ENCODE peak calls at places on chromosome 12, in seven cellular contexts. L is hepatocyte, K is RWPE1, B is GM20000, Q is endothelial cell, A is K562, T is progenitor cell of endocrine pancreas. M is an unnamed sample.

GRCh38 chr12:33813536-33813935 is 208.8 kb upstream of the ALG10 start:
- DNase-seq in A (no peak), L (no peak), Q (no peak), K (no peak), T (no peak), B (no peak), M (no peak)

GRCh38 chr12:14367097-14367661 is 1.7 kb downstream of the ATF7IP start:
- DNase-seq in K (no peak), Q (no peak), B (peak), A (no peak), T (no peak), L (peak), M (no peak)

GRCh38 chr12:120230326-120230973 is 29.5 kb upstream of the RPLP0 start:
- DNase-seq in A (peak), K (peak), L (peak), T (no peak), Q (no peak), B (no peak), M (peak)

GRCh38 chr12:128715485-128715884 is 108.3 kb downstream of the SLC15A4 start:
- DNase-seq in B (no peak), L (no peak), K (no peak), A (no peak), Q (no peak), T (no peak), M (no peak)

GRCh38 chr12:14514154-14514842 is 53.4 kb downstream of the PLBD1 start:
- DNase-seq in L (peak), T (peak), B (peak), K (peak), A (no peak), Q (no peak), M (no peak)

GRCh38 chr12:96502477-96502876 is 13.1 kb downstream of the CFAP54 start:
- DNase-seq in A (no peak), L (no peak), Q (no peak), K (no peak), T (no peak), B (no peak), M (no peak)

GRCh38 chr12:121036810-121037326 is 2.2 kb downstream of the OASL start:
- DNase-seq in A (no peak), B (no peak), L (peak), T (no peak), K (peak), Q (no peak), M (no peak)

GRCh38 chr12:117255386-117255785 is 65.1 kb upstream of the FBXO21 start:
- DNase-seq in A (no peak), L (no peak), T (no peak), K (no peak), Q (no peak), B (no peak), M (no peak)

GRCh38 chr12:94942663-94943062 is 60.8 kb downstream of the NDUFA12 start:
- DNase-seq in K (no peak), Q (no peak), T (no peak), A (no peak), L (no peak), B (no peak), M (no peak)

GRCh38 chr12:455821-456220 is 3.9 kb upstream of the B4GALNT3 start:
- DNase-seq in T (no peak), K (no peak), Q (no peak), B (no peak), L (no peak), A (no peak), M (no peak)

GRCh38 chr12:449203-449602 is 10.5 kb upstream of the B4GALNT3 start:
- DNase-seq in L (no peak), Q (no peak), T (no peak), B (no peak), K (no peak), A (no peak), M (no peak)

GRCh38 chr12:450438-450837 is 9.3 kb upstream of the B4GALNT3 start:
- DNase-seq in B (no peak), A (peak), T (no peak), Q (no peak), L (peak), K (no peak), M (no peak)

GRCh38 chr12:457676-458075 is 2.1 kb upstream of the B4GALNT3 start:
- DNase-seq in B (no peak), Q (no peak), T (no peak), K (no peak), A (no peak), L (no peak), M (no peak)

GRCh38 chr12:452667-453210 is 7.0 kb upstream of the B4GALNT3 start:
- DNase-seq in L (no peak), A (peak), K (no peak), T (no peak), B (peak), Q (no peak), M (no peak)
- TF ChIP-seq CTCF in L (no peak), A (no peak), K (no peak), T (no peak), B (peak), Q (no peak), M (peak)

GRCh38 chr12:75525263-75525662 is 13.9 kb upstream of the KRR1 start:
- DNase-seq in L (no peak), B (no peak), K (no peak), T (no peak), Q (no peak), A (no peak), M (no peak)
- TF ChIP-seq CTCF in L (peak), B (no peak), K (peak), T (peak), Q (peak), A (no peak), M (peak)

DNA sequence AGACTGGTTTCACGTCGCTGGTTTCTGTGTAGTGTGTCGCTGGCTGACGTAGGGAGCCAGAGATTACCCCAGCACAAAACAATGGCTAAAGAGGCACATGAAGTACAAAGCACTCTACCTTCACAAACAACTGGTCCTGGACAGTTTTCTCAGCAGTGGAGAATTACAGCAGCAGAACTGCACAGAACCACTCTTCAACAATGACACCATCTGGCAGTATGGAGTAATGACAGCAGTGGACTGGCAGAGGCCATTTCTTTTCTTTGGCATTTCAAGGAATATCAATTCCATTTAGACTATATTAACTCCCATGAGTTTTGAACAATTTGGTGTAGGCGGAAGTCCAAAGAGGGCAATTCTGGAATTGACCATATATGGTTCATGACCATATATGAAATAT is 1074.1 kb downstream of the AACS start:
- DNase-seq in A (peak), Q (no peak), K (no peak), L (no peak), B (no peak), T (no peak), M (no peak)
- TF ChIP-seq CTCF in A (peak), Q (no peak), K (no peak), L (no peak), B (no peak), T (no peak), M (no peak)

DNA sequence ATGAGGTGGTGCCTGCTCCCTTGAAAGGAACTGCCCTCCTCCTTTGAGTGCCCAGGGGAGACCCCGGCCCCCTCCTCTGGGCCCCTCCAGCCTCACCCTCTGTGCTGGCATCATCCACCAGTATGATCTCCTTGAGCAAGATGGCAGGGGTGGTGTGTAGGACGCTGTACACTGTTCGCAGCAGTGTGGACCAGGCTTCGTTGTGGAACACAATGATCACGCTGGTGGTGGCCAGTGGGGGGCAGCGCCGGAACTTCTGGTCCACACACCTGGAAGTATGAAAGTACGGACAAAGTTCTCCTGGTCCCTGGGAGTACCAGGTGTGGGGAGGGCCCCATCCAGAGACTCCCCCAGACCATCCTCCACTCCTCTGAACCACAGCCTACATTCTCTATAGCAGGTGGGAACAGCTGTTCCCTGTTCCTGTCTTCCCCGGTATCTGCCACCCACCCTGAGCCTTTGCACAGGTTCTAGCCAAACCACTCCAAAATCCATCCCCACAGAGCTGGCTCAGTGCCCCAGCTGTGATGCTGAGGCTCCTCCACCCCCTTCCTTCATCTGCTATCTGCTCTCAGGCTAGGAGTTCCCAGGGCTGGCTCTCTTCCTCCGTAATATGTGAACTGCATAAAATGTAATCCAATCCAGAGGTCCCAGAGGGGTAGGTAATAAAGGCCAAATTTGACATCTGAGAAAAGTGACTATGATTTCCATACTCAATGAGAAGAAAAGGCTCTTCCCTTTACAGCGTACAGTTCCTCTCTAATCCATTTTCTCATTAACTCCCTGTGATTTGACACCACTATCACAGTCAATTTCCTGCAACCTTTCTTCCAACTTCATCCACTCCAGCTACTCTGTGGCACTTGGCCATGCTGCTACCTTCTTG is 13.9 kb downstream of the GALNT6 start:
- DNase-seq in Q (no peak), L (no peak), K (no peak), B (no peak), T (no peak), A (no peak), M (no peak)
- TF ChIP-seq CTCF in Q (no peak), L (no peak), K (no peak), B (no peak), T (no peak), A (peak), M (no peak)

DNA sequence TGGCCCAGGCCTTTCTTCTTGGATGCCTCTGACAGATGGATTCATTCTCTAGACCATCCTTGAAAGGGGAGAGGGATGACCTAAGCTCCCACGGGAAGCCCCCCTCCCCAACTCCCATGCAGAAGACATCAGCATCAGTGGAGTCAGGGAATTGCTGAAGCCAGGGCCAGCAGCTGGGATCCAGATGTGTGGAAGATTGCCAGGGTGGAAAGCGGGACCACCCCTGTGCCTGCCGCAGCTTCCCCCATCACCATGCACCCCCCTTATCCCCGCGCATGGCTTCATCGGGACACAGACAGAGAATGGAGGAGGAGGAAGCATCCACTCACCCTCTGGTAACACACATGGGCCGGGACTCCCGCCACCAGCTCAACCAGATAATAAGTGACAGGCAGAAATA is 183.6 kb upstream of the PRMT8 start:
- DNase-seq in B (no peak), Q (no peak), L (peak), T (no peak), K (no peak), A (no peak), M (no peak)
- TF ChIP-seq CTCF in B (no peak), Q (no peak), L (no peak), T (no peak), K (no peak), A (no peak), M (no peak)

GRCh38 chr12:112087055-112087850 is 21.3 kb downstream of the NAA25 start:
- DNase-seq in T (no peak), L (no peak), B (no peak), Q (no peak), K (no peak), A (no peak), M (no peak)
- TF ChIP-seq CTCF in T (peak), L (no peak), B (no peak), Q (peak), K (no peak), A (no peak), M (peak)

DNA sequence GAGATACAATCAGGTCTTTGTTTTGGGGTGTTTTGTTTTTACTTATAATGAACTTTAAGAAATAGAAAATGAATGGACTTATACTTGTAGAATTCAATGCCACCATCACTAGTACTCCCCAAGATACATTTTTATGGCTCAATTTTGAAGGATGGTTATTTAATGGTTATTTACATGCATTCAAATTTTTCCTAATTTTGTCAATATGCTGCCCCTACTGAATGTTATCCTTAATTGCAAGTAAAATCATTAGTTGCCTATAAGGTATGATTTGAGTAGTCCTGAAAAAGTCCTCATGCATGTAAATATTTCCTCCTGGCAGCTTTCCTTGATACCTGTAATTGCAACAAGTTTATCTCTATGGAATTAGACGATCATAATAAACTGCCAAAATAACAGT is 391.2 kb downstream of the BCAT1 start:
- DNase-seq in L (no peak), K (no peak), A (no peak), B (no peak), T (no peak), Q (no peak), M (no peak)
- TF ChIP-seq CTCF in L (no peak), K (no peak), A (no peak), B (no peak), T (no peak), Q (peak), M (no peak)